ENCODE peak calls at places on chromosomes 11 and 22, in six cellular contexts. Z is breast epithelium, M is body of pancreas, P is PC-3, E is RWPE1, Y is neural crest cell. H is an unnamed sample.

GRCh38 chr11:62880803-62881578 is at the start of gene SLC3A2:
- DNase-seq in Z (peak; percentile 94), M (peak; percentile 92), P (peak; percentile 93), E (peak; percentile 89), Y (peak; percentile 77), H (peak; percentile 56)

GRCh38 chr22:29375436-29376076 is 12.8 kb downstream of the AP1B1 start:
- DNase-seq in Z (no peak), M (no peak), P (no peak), E (no peak), Y (no peak), H (no peak)

GRCh38 chr11:73559758-73560157 is 38.2 kb downstream of the FAM168A start:
- DNase-seq in Z (no peak), M (no peak), P (no peak), E (no peak), Y (no peak), H (no peak)

GRCh38 chr22:32076726-32077550 is 33.9 kb downstream of the SLC5A1 start:
- DNase-seq in Z (no peak), M (no peak), P (no peak), E (no peak), Y (no peak), H (no peak)

GRCh38 chr11:8262552-8263108 is 1.0 kb downstream of the LMO1 start:
- DNase-seq in Z (no peak), M (peak; percentile 58), P (peak; percentile 32), E (peak; percentile 44), Y (peak; percentile 60), H (no peak)

GRCh38 chr11:132961453-132961852 is 570.8 kb downstream of the OPCML start:
- DNase-seq in Z (no peak), M (no peak), P (no peak), E (no peak), Y (no peak), H (no peak)

GRCh38 chr11:103631841-103632240 is 404.6 kb upstream of the DDI1 start:
- DNase-seq in Z (no peak), M (no peak), P (peak; percentile 48), E (no peak), Y (no peak), H (no peak)

GRCh38 chr11:86671386-86672006 is 920 bp downstream of the ME3 start:
- DNase-seq in Z (peak; percentile 64), M (peak; percentile 73), P (peak; percentile 56), E (peak; percentile 21), Y (peak; percentile 14), H (no peak)

GRCh38 chr11:3126207-3126865 is 38.8 kb downstream of the OSBPL5 start:
- DNase-seq in Z (peak; percentile 94), M (peak; percentile 18), P (peak; percentile 90), E (peak; percentile 30), Y (no peak), H (no peak)

GRCh38 chr22:40024201-40025061 is 29.7 kb downstream of the FAM83F start:
- DNase-seq in Z (no peak), M (peak; percentile 75), P (peak; percentile 67), E (peak; percentile 69), Y (peak; percentile 76), H (no peak)

GRCh38 chr22:22520020-22520656 is at the start of gene ZNF280A:
- DNase-seq in Z (no peak), M (no peak), P (no peak), E (no peak), Y (no peak), H (no peak)

GRCh38 chr11:128453444-128454336 is 133.7 kb downstream of the ETS1 start:
- DNase-seq in Z (peak; percentile 86), M (peak; percentile 48), P (peak; percentile 88), E (peak; percentile 75), Y (no peak), H (peak; percentile 93)

GRCh38 chr11:103624708-103625623 is 411.5 kb upstream of the DDI1 start:
- DNase-seq in Z (no peak), M (no peak), P (peak; percentile 96), E (peak; percentile 69), Y (no peak), H (peak; percentile 91)

GRCh38 chr11:17651681-17652080 is 67.7 kb upstream of the MYOD1 start:
- DNase-seq in Z (no peak), M (no peak), P (no peak), E (no peak), Y (no peak), H (no peak)

GRCh38 chr11:76918941-76919386 is 58.2 kb downstream of the ACER3 start:
- DNase-seq in Z (no peak), M (peak; percentile 32), P (peak; percentile 82), E (peak; percentile 32), Y (no peak), H (peak; percentile 21)

GRCh38 chr11:47571895-47572294 is 6.5 kb downstream of the PTPMT1 start:
- DNase-seq in Z (no peak), M (no peak), P (no peak), E (no peak), Y (no peak), H (no peak)

GRCh38 chr11:21866781-21867180 is 326.1 kb upstream of the ANO5 start:
- DNase-seq in Z (no peak), M (no peak), P (no peak), E (no peak), Y (no peak), H (no peak)

GRCh38 chr11:76630600-76630999 is 39.9 kb downstream of the LRRC32 start:
- DNase-seq in Z (no peak), M (no peak), P (no peak), E (no peak), Y (no peak), H (no peak)

DNA sequence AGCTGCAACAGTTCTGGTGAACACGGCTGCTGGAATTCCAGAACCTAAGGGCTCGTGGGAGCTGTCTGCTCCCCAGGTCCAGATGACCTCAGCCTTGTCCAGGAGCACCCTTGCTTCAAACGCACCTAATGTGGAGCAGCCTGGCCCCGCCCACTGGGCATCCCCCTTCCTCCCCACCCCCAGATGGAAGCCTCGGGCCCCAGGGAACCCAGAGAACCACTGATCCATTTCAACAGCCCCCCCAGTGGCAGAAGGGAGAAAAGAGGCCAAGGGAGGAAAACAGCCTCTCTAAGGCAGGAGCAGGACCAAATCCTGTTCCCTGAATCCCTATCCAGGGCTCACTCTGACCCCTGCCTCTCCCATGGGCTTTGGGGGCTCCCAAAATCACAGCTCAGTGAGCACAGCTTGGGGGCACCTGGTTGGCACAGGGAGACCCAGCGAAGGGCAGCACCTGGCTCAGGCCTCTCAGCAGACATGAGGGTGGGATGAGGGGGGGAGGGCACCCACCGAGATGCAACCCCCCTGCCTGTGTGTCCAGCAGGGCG is 1.2 kb downstream of the CYTH4 start:
- DNase-seq in Z (no peak), M (no peak), P (no peak), E (no peak), Y (no peak), H (no peak)
- TF ChIP-seq CTCF in Z (no peak), M (no peak), P (no peak), E (no peak), Y (no peak), H (peak; percentile 33)

DNA sequence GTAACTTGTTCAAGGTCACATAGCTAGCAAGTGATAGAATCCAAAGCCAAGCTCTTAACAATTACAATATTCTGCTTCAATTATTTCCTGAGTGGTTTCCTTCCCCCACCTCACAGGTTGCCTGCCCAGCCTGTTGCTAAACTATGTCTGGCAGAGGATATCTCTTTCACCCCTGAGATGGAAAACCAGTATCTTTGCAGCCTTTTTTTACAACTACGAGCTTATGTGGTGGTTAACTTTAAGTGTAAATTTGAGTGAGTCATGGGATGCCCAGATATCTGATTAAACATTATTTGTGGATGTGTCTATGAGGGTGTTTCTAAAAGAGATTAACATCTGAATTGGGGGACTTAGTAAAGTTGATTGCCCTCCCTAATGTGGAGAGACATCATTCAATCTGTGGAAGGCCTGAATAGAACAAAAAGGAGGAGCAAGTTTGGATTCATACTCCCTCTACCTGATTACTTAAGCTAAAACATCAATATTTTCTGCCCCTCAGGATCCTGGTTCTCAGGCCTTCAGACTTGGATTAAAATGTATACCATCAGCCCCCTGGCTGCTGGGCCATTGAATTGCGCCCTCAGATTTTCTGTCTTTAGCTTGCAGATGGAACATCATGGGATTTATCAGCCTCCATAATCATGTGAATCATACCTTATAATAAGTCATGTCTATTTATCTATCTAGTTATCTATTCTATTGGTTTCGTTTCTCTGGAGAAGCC is 911.9 kb downstream of the METTL15 start:
- DNase-seq in Z (no peak), M (peak; percentile 15), P (peak; percentile 73), E (peak; percentile 14), Y (peak; percentile 2), H (no peak)
- TF ChIP-seq CTCF in Z (no peak), M (peak; percentile 34), P (peak; percentile 79), E (no peak), Y (peak; percentile 61), H (peak; percentile 58)

DNA sequence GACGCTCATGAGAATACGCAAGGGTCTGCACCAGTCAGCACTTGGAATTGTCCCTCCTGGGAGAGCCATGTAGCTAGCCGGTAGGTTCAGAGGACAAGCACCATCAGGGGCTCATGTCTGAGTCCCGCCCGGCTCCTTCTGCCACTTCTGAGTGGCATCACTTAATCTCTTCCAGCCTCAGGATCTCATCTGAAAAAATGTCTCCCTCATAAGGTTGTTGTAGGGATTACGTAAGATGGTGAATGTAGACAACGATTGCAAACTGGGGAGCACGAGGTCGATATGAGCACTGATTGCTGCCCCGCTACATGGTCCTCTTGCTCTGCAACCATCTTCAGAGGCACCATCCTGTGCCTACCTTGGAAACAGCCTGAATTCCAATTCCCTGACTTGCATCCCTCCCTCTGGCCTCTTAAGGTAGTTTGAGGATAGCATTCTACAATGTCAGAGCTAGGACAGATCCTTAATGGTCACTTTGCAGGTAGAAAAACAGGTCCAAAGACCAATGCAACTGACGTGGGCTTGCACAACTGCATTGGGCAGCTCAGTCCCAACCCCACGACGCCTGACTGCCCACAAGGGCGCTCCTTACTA is 115.8 kb upstream of the TMEM45B start:
- DNase-seq in Z (no peak), M (no peak), P (peak; percentile 57), E (no peak), Y (no peak), H (no peak)
- TF ChIP-seq CTCF in Z (no peak), M (no peak), P (peak; percentile 47), E (no peak), Y (peak; percentile 23), H (no peak)

GRCh38 chr22:19645391-19645790 is 68.9 kb upstream of the SEPTIN5 start:
- DNase-seq in Z (no peak), M (no peak), P (no peak), E (no peak), Y (no peak), H (no peak)
- TF ChIP-seq CTCF in Z (no peak), M (no peak), P (no peak), E (no peak), Y (no peak), H (no peak)

GRCh38 chr11:108645956-108646355 is 18.9 kb upstream of the DDX10 start:
- DNase-seq in Z (no peak), M (no peak), P (no peak), E (no peak), Y (no peak), H (no peak)

GRCh38 chr11:108647387-108647700 is 17.5 kb upstream of the DDX10 start:
- DNase-seq in Z (no peak), M (no peak), P (no peak), E (no peak), Y (no peak), H (no peak)

GRCh38 chr11:108647701-108648527 is 17.0 kb upstream of the DDX10 start:
- DNase-seq in Z (peak; percentile 94), M (peak; percentile 83), P (peak; percentile 88), E (peak; percentile 65), Y (peak; percentile 62), H (peak; percentile 42)

GRCh38 chr11:108643974-108644373 is 20.9 kb upstream of the DDX10 start:
- DNase-seq in Z (no peak), M (no peak), P (no peak), E (no peak), Y (no peak), H (no peak)

GRCh38 chr11:108648528-108648885 is 16.4 kb upstream of the DDX10 start:
- DNase-seq in Z (no peak), M (no peak), P (no peak), E (no peak), Y (no peak), H (no peak)
- TF ChIP-seq CTCF in Z (no peak), M (no peak), P (no peak), E (peak; percentile 35), Y (no peak), H (no peak)

GRCh38 chr11:78841451-78842060 is 266.9 kb upstream of the NARS2 start:
- DNase-seq in Z (no peak), M (no peak), P (peak; percentile 67), E (peak; percentile 5), Y (no peak), H (peak; percentile 23)
- TF ChIP-seq CTCF in Z (no peak), M (no peak), P (no peak), E (no peak), Y (no peak), H (no peak)

H was measured in kidney epithelial cell.